ENCODE peak calls at places on chromosomes 6 and 20, in eight cellular contexts. One of them, this sample, is unnamed.
A peak's percentile ranks its signal among the peaks of the same experiment; 100 is the strongest.

GRCh38 chr6:37807656-37808055 is 11.9 kb upstream of the ZFAND3 start:
- DNase-seq in NCI-H460: no peak
- DNase-seq in esophagus muscularis mucosa: no peak
- DNase-seq in stimulated activated naive CD4-positive, alpha-beta T cell: no peak
- DNase-seq in stimulated activated naive CD8-positive, alpha-beta T cell treated with anti-CD3 and anti-CD28 coated beads, Interleukin-15, Interleukin-2, amounts not matched to agents 100 U/mL and 50 U/mL, for 24 hours: no peak
- DNase-seq in amniotic stem cell: no peak
- DNase-seq in neuronal stem cell: no peak
- DNase-seq in KBM-7: no peak
- DNase-seq in this sample: no peak

GRCh38 chr6:37449984-37450383 is 17.0 kb downstream of the CMTR1 start:
- DNase-seq in NCI-H460: no peak
- DNase-seq in esophagus muscularis mucosa: no peak
- DNase-seq in stimulated activated naive CD4-positive, alpha-beta T cell: no peak
- DNase-seq in stimulated activated naive CD8-positive, alpha-beta T cell treated with anti-CD3 and anti-CD28 coated beads, Interleukin-15, Interleukin-2, amounts not matched to agents 100 U/mL and 50 U/mL, for 24 hours: no peak
- DNase-seq in amniotic stem cell: no peak
- DNase-seq in neuronal stem cell: no peak
- DNase-seq in KBM-7: no peak
- DNase-seq in this sample: no peak

GRCh38 chr20:51238675-51239305 is 215.9 kb upstream of the KCNG1 start:
- DNase-seq in NCI-H460: no peak
- DNase-seq in esophagus muscularis mucosa: no peak
- DNase-seq in stimulated activated naive CD4-positive, alpha-beta T cell: no peak
- DNase-seq in stimulated activated naive CD8-positive, alpha-beta T cell treated with anti-CD3 and anti-CD28 coated beads, Interleukin-15, Interleukin-2, amounts not matched to agents 100 U/mL and 50 U/mL, for 24 hours: no peak
- DNase-seq in amniotic stem cell: no peak
- DNase-seq in neuronal stem cell: no peak
- DNase-seq in KBM-7: no peak
- DNase-seq in this sample: no peak

GRCh38 chr20:31713312-31714049 is 9.2 kb downstream of the BCL2L1 start:
- DNase-seq in NCI-H460: peak; percentile 86
- DNase-seq in esophagus muscularis mucosa: no peak
- DNase-seq in stimulated activated naive CD4-positive, alpha-beta T cell: no peak
- DNase-seq in stimulated activated naive CD8-positive, alpha-beta T cell treated with anti-CD3 and anti-CD28 coated beads, Interleukin-15, Interleukin-2, amounts not matched to agents 100 U/mL and 50 U/mL, for 24 hours: no peak
- DNase-seq in amniotic stem cell: no peak
- DNase-seq in neuronal stem cell: no peak
- DNase-seq in KBM-7: no peak
- DNase-seq in this sample: peak; percentile 89

GRCh38 chr6:5135783-5136376 is 50.7 kb downstream of the PPP1R3G start:
- DNase-seq in NCI-H460: peak; percentile 42
- DNase-seq in esophagus muscularis mucosa: no peak
- DNase-seq in stimulated activated naive CD4-positive, alpha-beta T cell: peak; percentile 42
- DNase-seq in stimulated activated naive CD8-positive, alpha-beta T cell treated with anti-CD3 and anti-CD28 coated beads, Interleukin-15, Interleukin-2, amounts not matched to agents 100 U/mL and 50 U/mL, for 24 hours: peak; percentile 63
- DNase-seq in amniotic stem cell: no peak
- DNase-seq in neuronal stem cell: no peak
- DNase-seq in KBM-7: peak; percentile 67
- DNase-seq in this sample: no peak

GRCh38 chr6:168377481-168377850 is 57.9 kb upstream of the DACT2 start:
- DNase-seq in NCI-H460: no peak
- DNase-seq in esophagus muscularis mucosa: no peak
- DNase-seq in stimulated activated naive CD4-positive, alpha-beta T cell: no peak
- DNase-seq in stimulated activated naive CD8-positive, alpha-beta T cell treated with anti-CD3 and anti-CD28 coated beads, Interleukin-15, Interleukin-2, amounts not matched to agents 100 U/mL and 50 U/mL, for 24 hours: no peak
- DNase-seq in amniotic stem cell: no peak
- DNase-seq in neuronal stem cell: no peak
- DNase-seq in KBM-7: no peak
- DNase-seq in this sample: no peak

GRCh38 chr20:46739441-46740213 is 30.2 kb downstream of the SLC2A10 start:
- DNase-seq in NCI-H460: no peak
- DNase-seq in esophagus muscularis mucosa: no peak
- DNase-seq in stimulated activated naive CD4-positive, alpha-beta T cell: no peak
- DNase-seq in stimulated activated naive CD8-positive, alpha-beta T cell treated with anti-CD3 and anti-CD28 coated beads, Interleukin-15, Interleukin-2, amounts not matched to agents 100 U/mL and 50 U/mL, for 24 hours: no peak
- DNase-seq in amniotic stem cell: no peak
- DNase-seq in neuronal stem cell: no peak
- DNase-seq in KBM-7: no peak
- DNase-seq in this sample: no peak

GRCh38 chr20:23637282-23638221 is at the start of gene CST3:
- DNase-seq in NCI-H460: peak; percentile 86
- DNase-seq in esophagus muscularis mucosa: peak; percentile 96
- DNase-seq in stimulated activated naive CD4-positive, alpha-beta T cell: peak; percentile 32
- DNase-seq in stimulated activated naive CD8-positive, alpha-beta T cell treated with anti-CD3 and anti-CD28 coated beads, Interleukin-15, Interleukin-2, amounts not matched to agents 100 U/mL and 50 U/mL, for 24 hours: peak; percentile 38
- DNase-seq in amniotic stem cell: peak; percentile 78
- DNase-seq in neuronal stem cell: peak; percentile 64
- DNase-seq in KBM-7: peak; percentile 72
- DNase-seq in this sample: peak; percentile 94

GRCh38 chr6:10633216-10633615 is 61.2 kb downstream of the C6orf52 start:
- DNase-seq in NCI-H460: no peak
- DNase-seq in esophagus muscularis mucosa: no peak
- DNase-seq in stimulated activated naive CD4-positive, alpha-beta T cell: no peak
- DNase-seq in stimulated activated naive CD8-positive, alpha-beta T cell treated with anti-CD3 and anti-CD28 coated beads, Interleukin-15, Interleukin-2, amounts not matched to agents 100 U/mL and 50 U/mL, for 24 hours: no peak
- DNase-seq in amniotic stem cell: no peak
- DNase-seq in neuronal stem cell: no peak
- DNase-seq in KBM-7: peak; percentile 89
- DNase-seq in this sample: peak; percentile 41

GRCh38 chr20:3606021-3606420 is 57.2 kb downstream of the GFRA4 start:
- DNase-seq in NCI-H460: no peak
- DNase-seq in esophagus muscularis mucosa: peak; percentile 14
- DNase-seq in stimulated activated naive CD4-positive, alpha-beta T cell: no peak
- DNase-seq in stimulated activated naive CD8-positive, alpha-beta T cell treated with anti-CD3 and anti-CD28 coated beads, Interleukin-15, Interleukin-2, amounts not matched to agents 100 U/mL and 50 U/mL, for 24 hours: no peak
- DNase-seq in amniotic stem cell: no peak
- DNase-seq in neuronal stem cell: no peak
- DNase-seq in KBM-7: peak; percentile 12
- DNase-seq in this sample: no peak

GRCh38 chr20:23622839-23623343 is 14.9 kb downstream of the CST3 start:
- DNase-seq in NCI-H460: peak; percentile 83
- DNase-seq in esophagus muscularis mucosa: peak; percentile 94
- DNase-seq in stimulated activated naive CD4-positive, alpha-beta T cell: no peak
- DNase-seq in stimulated activated naive CD8-positive, alpha-beta T cell treated with anti-CD3 and anti-CD28 coated beads, Interleukin-15, Interleukin-2, amounts not matched to agents 100 U/mL and 50 U/mL, for 24 hours: no peak
- DNase-seq in amniotic stem cell: peak; percentile 52
- DNase-seq in neuronal stem cell: no peak
- DNase-seq in KBM-7: no peak
- DNase-seq in this sample: peak; percentile 98

GRCh38 chr20:48215536-48215935 is 430.3 kb upstream of the SULF2 start:
- DNase-seq in NCI-H460: no peak
- DNase-seq in esophagus muscularis mucosa: no peak
- DNase-seq in stimulated activated naive CD4-positive, alpha-beta T cell: no peak
- DNase-seq in stimulated activated naive CD8-positive, alpha-beta T cell treated with anti-CD3 and anti-CD28 coated beads, Interleukin-15, Interleukin-2, amounts not matched to agents 100 U/mL and 50 U/mL, for 24 hours: no peak
- DNase-seq in amniotic stem cell: no peak
- DNase-seq in neuronal stem cell: no peak
- DNase-seq in KBM-7: no peak
- DNase-seq in this sample: no peak

GRCh38 chr6:56890683-56891429 is 64.1 kb upstream of the BEND6 start:
- DNase-seq in NCI-H460: peak; percentile 70
- DNase-seq in esophagus muscularis mucosa: no peak
- DNase-seq in stimulated activated naive CD4-positive, alpha-beta T cell: no peak
- DNase-seq in stimulated activated naive CD8-positive, alpha-beta T cell treated with anti-CD3 and anti-CD28 coated beads, Interleukin-15, Interleukin-2, amounts not matched to agents 100 U/mL and 50 U/mL, for 24 hours: no peak
- DNase-seq in amniotic stem cell: peak; percentile 80
- DNase-seq in neuronal stem cell: no peak
- DNase-seq in KBM-7: peak; percentile 62
- DNase-seq in this sample: peak; percentile 50

GRCh38 chr20:18019068-18019467 is 38.6 kb downstream of the OVOL2 start:
- DNase-seq in NCI-H460: no peak
- DNase-seq in esophagus muscularis mucosa: no peak
- DNase-seq in stimulated activated naive CD4-positive, alpha-beta T cell: no peak
- DNase-seq in stimulated activated naive CD8-positive, alpha-beta T cell treated with anti-CD3 and anti-CD28 coated beads, Interleukin-15, Interleukin-2, amounts not matched to agents 100 U/mL and 50 U/mL, for 24 hours: peak; percentile 6
- DNase-seq in amniotic stem cell: no peak
- DNase-seq in neuronal stem cell: no peak
- DNase-seq in KBM-7: peak; percentile 65
- DNase-seq in this sample: peak; percentile 35

GRCh38 chr20:42082611-42083010 is 464.4 kb upstream of the CHD6 start:
- DNase-seq in NCI-H460: no peak
- DNase-seq in esophagus muscularis mucosa: no peak
- DNase-seq in stimulated activated naive CD4-positive, alpha-beta T cell: no peak
- DNase-seq in stimulated activated naive CD8-positive, alpha-beta T cell treated with anti-CD3 and anti-CD28 coated beads, Interleukin-15, Interleukin-2, amounts not matched to agents 100 U/mL and 50 U/mL, for 24 hours: no peak
- DNase-seq in amniotic stem cell: no peak
- DNase-seq in neuronal stem cell: no peak
- DNase-seq in KBM-7: no peak
- DNase-seq in this sample: no peak

GRCh38 chr6:29933955-29934354 is 8.4 kb upstream of the HLA-A start:
- DNase-seq in NCI-H460: no peak
- DNase-seq in esophagus muscularis mucosa: no peak
- DNase-seq in stimulated activated naive CD4-positive, alpha-beta T cell: no peak
- DNase-seq in stimulated activated naive CD8-positive, alpha-beta T cell treated with anti-CD3 and anti-CD28 coated beads, Interleukin-15, Interleukin-2, amounts not matched to agents 100 U/mL and 50 U/mL, for 24 hours: no peak
- DNase-seq in amniotic stem cell: no peak
- DNase-seq in neuronal stem cell: no peak
- DNase-seq in KBM-7: no peak
- DNase-seq in this sample: no peak

GRCh38 chr6:158460602-158461092 is 99.2 kb upstream of the TMEM181 start:
- DNase-seq in NCI-H460: no peak
- DNase-seq in esophagus muscularis mucosa: no peak
- DNase-seq in stimulated activated naive CD4-positive, alpha-beta T cell: no peak
- DNase-seq in stimulated activated naive CD8-positive, alpha-beta T cell treated with anti-CD3 and anti-CD28 coated beads, Interleukin-15, Interleukin-2, amounts not matched to agents 100 U/mL and 50 U/mL, for 24 hours: no peak
- DNase-seq in amniotic stem cell: no peak
- DNase-seq in neuronal stem cell: no peak
- DNase-seq in KBM-7: no peak
- DNase-seq in this sample: peak; percentile 63

GRCh38 chr20:48259456-48259855 is 474.2 kb upstream of the SULF2 start:
- DNase-seq in NCI-H460: no peak
- DNase-seq in esophagus muscularis mucosa: no peak
- DNase-seq in stimulated activated naive CD4-positive, alpha-beta T cell: no peak
- DNase-seq in stimulated activated naive CD8-positive, alpha-beta T cell treated with anti-CD3 and anti-CD28 coated beads, Interleukin-15, Interleukin-2, amounts not matched to agents 100 U/mL and 50 U/mL, for 24 hours: no peak
- DNase-seq in amniotic stem cell: no peak
- DNase-seq in neuronal stem cell: no peak
- DNase-seq in KBM-7: no peak
- DNase-seq in this sample: no peak

GRCh38 chr6:43926644-43927524 is 156.9 kb downstream of the VEGFA start:
- DNase-seq in NCI-H460: peak; percentile 82
- DNase-seq in esophagus muscularis mucosa: no peak
- DNase-seq in stimulated activated naive CD4-positive, alpha-beta T cell: no peak
- DNase-seq in stimulated activated naive CD8-positive, alpha-beta T cell treated with anti-CD3 and anti-CD28 coated beads, Interleukin-15, Interleukin-2, amounts not matched to agents 100 U/mL and 50 U/mL, for 24 hours: peak; percentile 36
- DNase-seq in amniotic stem cell: peak; percentile 84
- DNase-seq in neuronal stem cell: peak; percentile 53
- DNase-seq in KBM-7: peak; percentile 84
- DNase-seq in this sample: no peak

GRCh38 chr6:126293891-126294524 is 45.9 kb upstream of the CENPW start:
- DNase-seq in NCI-H460: no peak
- DNase-seq in esophagus muscularis mucosa: no peak
- DNase-seq in stimulated activated naive CD4-positive, alpha-beta T cell: no peak
- DNase-seq in stimulated activated naive CD8-positive, alpha-beta T cell treated with anti-CD3 and anti-CD28 coated beads, Interleukin-15, Interleukin-2, amounts not matched to agents 100 U/mL and 50 U/mL, for 24 hours: no peak
- DNase-seq in amniotic stem cell: no peak
- DNase-seq in neuronal stem cell: no peak
- DNase-seq in KBM-7: no peak
- DNase-seq in this sample: no peak

GRCh38 chr20:51026317-51026716 is 3.4 kb upstream of the KCNG1 start:
- DNase-seq in NCI-H460: no peak
- DNase-seq in esophagus muscularis mucosa: no peak
- DNase-seq in stimulated activated naive CD4-positive, alpha-beta T cell: no peak
- DNase-seq in stimulated activated naive CD8-positive, alpha-beta T cell treated with anti-CD3 and anti-CD28 coated beads, Interleukin-15, Interleukin-2, amounts not matched to agents 100 U/mL and 50 U/mL, for 24 hours: no peak
- DNase-seq in amniotic stem cell: no peak
- DNase-seq in neuronal stem cell: no peak
- DNase-seq in KBM-7: no peak
- DNase-seq in this sample: no peak

GRCh38 chr6:147046131-147046530 is 158.1 kb upstream of the STXBP5 start:
- DNase-seq in NCI-H460: no peak
- DNase-seq in esophagus muscularis mucosa: no peak
- DNase-seq in stimulated activated naive CD4-positive, alpha-beta T cell: no peak
- DNase-seq in stimulated activated naive CD8-positive, alpha-beta T cell treated with anti-CD3 and anti-CD28 coated beads, Interleukin-15, Interleukin-2, amounts not matched to agents 100 U/mL and 50 U/mL, for 24 hours: no peak
- DNase-seq in amniotic stem cell: no peak
- DNase-seq in neuronal stem cell: no peak
- DNase-seq in KBM-7: peak; percentile 21
- DNase-seq in this sample: peak; percentile 7

GRCh38 chr6:79440590-79440989 is 96.6 kb downstream of the LCA5 start:
- DNase-seq in NCI-H460: no peak
- DNase-seq in esophagus muscularis mucosa: no peak
- DNase-seq in stimulated activated naive CD4-positive, alpha-beta T cell: no peak
- DNase-seq in stimulated activated naive CD8-positive, alpha-beta T cell treated with anti-CD3 and anti-CD28 coated beads, Interleukin-15, Interleukin-2, amounts not matched to agents 100 U/mL and 50 U/mL, for 24 hours: no peak
- DNase-seq in amniotic stem cell: no peak
- DNase-seq in neuronal stem cell: no peak
- DNase-seq in KBM-7: no peak
- DNase-seq in this sample: no peak

This sample was measured in COLO829.